ENCODE peak calls at places on chromosomes 12 and 14, in five cellular contexts. B is psoas muscle, D is fibroblast of lung, V is astrocyte of the spinal cord, W is endothelial cell of umbilical vein. X is an unnamed sample.

GRCh38 chr12:51636581-51636980 is 45.5 kb downstream of the SCN8A start:
- DNase-seq in B (no peak), D (peak), V (no peak), W (no peak), X (peak)

GRCh38 chr14:100900837-100901390 is 2.6 kb downstream of the RTL1 start:
- DNase-seq in B (peak), D (no peak), V (no peak), W (peak), X (no peak)

GRCh38 chr14:68495101-68495637 is 297.7 kb downstream of the ZFP36L1 start:
- DNase-seq in B (no peak), D (no peak), V (no peak), W (peak), X (no peak)

GRCh38 chr12:115094163-115094816 is 410.3 kb upstream of the TBX3 start:
- DNase-seq in B (no peak), D (no peak), V (no peak), W (no peak), X (no peak)

GRCh38 chr14:93736378-93737014 is 51.8 kb downstream of the PRIMA1 start:
- DNase-seq in B (no peak), D (no peak), V (no peak), W (no peak), X (no peak)

GRCh38 chr12:19373569-19373968 is 65.7 kb upstream of the AEBP2 start:
- DNase-seq in B (no peak), D (peak), V (no peak), W (no peak), X (no peak)

GRCh38 chr12:27549801-27550652 is 26.0 kb downstream of the PPFIBP1 start:
- DNase-seq in B (peak), D (peak), V (peak), W (peak), X (peak)

GRCh38 chr12:118981285-118982201 is at the start of gene SRRM4:
- DNase-seq in B (peak), D (no peak), V (no peak), W (no peak), X (no peak)

GRCh38 chr12:51126297-51126696 is 42.9 kb upstream of the CSRNP2 start:
- DNase-seq in B (no peak), D (no peak), V (no peak), W (no peak), X (no peak)

GRCh38 chr12:91133871-91134270 is 22.6 kb upstream of the LUM start:
- DNase-seq in B (no peak), D (peak), V (peak), W (no peak), X (peak)

GRCh38 chr12:3004655-3005565 is 45.7 kb downstream of the TEAD4 start:
- DNase-seq in B (no peak), D (no peak), V (no peak), W (no peak), X (no peak)

GRCh38 chr12:62618948-62619347 is 152.3 kb downstream of the MON2 start:
- DNase-seq in B (no peak), D (no peak), V (no peak), W (peak), X (no peak)

GRCh38 chr12:109637341-109637740 is 63.7 kb downstream of the MVK start:
- DNase-seq in B (no peak), D (no peak), V (no peak), W (no peak), X (no peak)

GRCh38 chr12:72075891-72076557 is 137.4 kb downstream of the TPH2 start:
- DNase-seq in B (no peak), D (no peak), V (no peak), W (no peak), X (no peak)

GRCh38 chr14:77302926-77303325 is 17.8 kb downstream of the POMT2 start:
- DNase-seq in B (no peak), D (peak), V (peak), W (peak), X (no peak)

DNA sequence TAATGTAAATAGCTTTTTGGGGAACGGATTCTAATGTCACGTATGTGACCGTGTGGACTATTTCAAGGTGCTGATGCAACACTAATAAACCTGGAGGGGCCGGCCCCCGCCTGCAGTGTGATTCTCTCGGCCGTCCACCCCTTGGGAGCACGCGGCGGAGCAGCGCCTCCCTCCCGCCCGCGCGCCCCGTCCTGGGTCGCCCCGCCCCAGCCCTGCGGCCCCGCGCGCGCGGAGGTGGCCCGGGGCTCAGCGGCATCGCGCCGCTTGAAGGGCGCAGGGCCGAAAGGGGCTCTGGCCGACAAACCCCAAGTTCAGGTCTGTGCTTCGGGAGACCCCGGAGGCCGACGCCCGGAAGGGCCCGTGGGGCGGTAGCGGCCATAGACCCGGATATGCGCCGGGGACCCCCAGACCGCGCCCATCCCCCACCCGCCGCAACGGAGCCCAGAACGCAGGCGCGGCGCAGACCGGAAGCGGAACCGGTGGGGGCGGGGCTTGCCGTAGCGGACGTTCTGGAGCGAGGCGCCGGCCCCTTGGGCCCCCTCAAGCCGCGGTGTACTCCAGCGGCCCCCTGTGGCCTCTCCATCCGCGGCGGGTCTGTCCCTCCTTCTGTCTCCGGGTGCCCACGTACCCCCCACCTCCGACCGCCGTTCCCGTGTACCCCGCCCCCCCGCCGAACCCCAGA is at the start of gene TEX22:
- DNase-seq in B (peak), D (peak), V (peak), W (peak), X (no peak)
- TF ChIP-seq CTCF in B (peak), D (no peak), V (peak), W (no peak), X (no peak)

GRCh38 chr12:122245553-122245952 is 19.7 kb upstream of the DIABLO start:
- DNase-seq in B (no peak), D (no peak), V (no peak), W (no peak), X (no peak)

GRCh38 chr12:122238861-122239260 is 13.0 kb upstream of the DIABLO start:
- DNase-seq in B (no peak), D (no peak), V (no peak), W (no peak), X (no peak)

GRCh38 chr12:122244565-122245371 is 18.9 kb upstream of the DIABLO start:
- DNase-seq in B (no peak), D (no peak), V (no peak), W (no peak), X (no peak)

DNA sequence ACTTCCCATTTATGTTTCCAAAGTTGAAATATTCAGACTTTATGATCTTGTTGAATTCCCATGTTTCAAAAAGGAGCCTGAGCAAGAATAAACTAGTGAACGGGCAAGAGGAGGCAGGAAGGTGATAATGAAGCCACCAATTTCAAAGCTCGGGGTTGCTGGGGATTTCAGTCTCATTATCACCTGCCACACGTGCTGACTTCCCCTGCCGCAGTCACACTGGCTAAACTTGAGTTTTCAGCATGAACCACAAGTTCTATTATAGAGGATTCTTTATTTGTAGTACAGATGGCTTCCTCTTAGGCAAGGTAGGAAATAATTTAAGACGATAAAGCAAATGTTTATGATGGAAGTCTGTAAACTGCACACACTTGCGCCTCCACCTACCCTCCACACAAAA is 18.1 kb upstream of the DIABLO start:
- DNase-seq in B (no peak), D (no peak), V (no peak), W (no peak), X (no peak)
- H3K4me3 ChIP-seq in B (no peak), D (no peak), V (no peak), W (no peak), X (no peak)

DNA sequence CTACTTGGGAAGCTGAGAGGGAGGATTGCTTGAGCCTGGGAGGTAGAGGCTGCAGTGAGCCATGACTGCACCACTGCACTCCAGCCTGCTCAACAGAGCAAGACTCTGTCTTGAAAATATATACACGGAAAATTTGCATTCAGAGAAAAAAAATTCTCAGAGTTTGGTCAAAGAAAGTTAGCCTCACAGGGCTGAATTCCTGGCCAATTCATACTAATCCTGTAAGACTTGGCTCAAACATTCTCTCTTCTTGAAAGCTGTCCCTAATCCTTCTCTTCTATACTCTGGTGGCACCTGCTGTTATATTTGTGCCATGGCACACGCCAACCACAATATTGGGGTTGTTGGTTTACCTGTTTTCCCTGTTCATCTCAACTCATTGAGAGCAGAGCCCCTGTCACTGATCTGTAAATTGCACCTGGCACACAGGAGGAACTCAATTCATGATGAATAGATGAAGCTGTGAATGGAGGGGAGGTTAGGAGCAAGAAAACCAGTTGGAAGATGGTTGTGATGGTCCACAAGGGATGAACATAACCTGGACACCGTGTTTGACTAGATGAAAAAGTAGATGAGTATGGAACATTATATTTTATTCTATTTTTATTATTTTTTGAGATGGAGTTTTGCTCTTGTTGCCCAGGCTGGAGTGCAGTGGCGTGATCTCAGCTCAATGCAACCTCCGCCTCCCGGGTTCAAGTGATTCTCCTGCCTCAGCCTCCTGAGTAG is 36.8 kb upstream of the SPTSSA start:
- DNase-seq in B (no peak), D (peak), V (peak), W (peak), X (no peak)
- TF ChIP-seq CTCF in B (peak), D (peak), V (peak), W (no peak), X (peak)

DNA sequence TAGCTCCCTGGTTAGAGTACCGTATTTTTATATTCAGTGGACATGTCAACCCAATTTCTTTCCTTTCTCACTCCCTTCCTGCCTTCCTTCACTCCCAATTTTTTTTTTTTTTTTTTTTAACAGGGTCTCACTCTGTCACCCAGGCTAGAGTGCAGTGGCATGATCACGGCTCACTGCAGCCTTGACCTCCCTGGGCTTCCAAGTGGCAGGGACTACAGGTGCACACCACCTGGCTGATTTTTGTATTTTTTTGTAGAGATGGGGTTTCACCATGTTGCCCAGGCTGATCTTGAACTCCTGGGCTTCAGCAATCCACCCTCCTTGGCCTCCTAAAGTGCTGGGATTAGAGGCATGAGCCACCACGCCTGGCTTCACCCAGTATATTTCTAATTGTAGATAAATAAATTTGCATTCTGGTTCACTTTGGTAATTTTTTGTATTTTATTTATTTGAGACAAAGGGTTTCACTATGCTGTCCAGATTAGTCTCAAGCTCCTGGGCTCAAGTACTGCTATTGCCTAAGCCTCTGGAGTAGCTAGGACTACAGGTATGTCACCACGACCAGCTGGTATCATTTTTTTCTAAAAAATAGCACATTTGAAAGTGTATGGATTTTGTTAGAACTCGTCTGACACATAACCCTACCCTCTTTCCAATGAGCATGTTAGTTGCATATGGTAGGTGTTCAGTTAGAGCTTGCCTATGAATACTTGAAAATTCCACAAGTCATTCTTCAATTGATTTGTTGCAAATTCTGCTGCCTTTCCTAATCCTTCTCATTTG is 15.7 kb downstream of the SLC38A2 start:
- DNase-seq in B (no peak), D (no peak), V (no peak), W (no peak), X (no peak)
- H3K4me3 ChIP-seq in B (no peak), D (no peak), V (no peak), W (no peak), X (no peak)

DNA sequence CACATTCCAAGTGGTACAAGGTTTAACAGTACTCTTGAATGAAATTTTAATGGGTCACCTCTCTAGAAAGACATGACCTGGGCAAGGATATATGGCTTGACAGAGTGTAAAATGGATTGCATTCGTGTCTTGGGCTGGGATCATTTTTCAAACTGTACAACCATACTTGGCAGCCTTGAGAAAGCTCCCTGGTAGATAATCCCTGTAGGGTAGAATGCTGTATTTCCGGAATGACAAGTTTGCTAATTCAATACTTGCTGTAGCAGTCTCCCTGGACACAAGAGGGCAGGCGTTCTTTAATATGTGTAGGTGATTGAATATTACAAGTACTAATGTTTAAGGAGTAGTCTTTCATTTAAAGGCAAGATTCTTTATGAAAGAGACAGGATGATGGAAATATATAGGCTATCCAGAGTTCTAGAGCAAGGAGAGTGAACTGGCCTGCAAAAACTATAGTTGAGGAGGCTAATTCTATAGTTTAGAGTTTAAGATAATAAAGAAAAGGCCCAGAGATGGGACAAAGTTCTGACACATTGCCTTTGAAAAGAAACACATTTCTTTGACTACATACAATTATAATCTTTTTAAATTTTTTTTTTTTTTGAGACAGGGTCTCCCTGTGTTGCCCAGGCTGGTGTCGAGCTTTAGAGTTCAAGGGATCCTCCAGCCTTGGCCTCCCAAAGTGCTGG is 53.4 kb downstream of the PLBD1 start:
- DNase-seq in B (no peak), D (peak), V (peak), W (no peak), X (no peak)
- TF ChIP-seq CTCF in B (peak), D (no peak), V (peak), W (no peak), X (peak)

GRCh38 chr12:75481774-75482173 is 1.2 kb downstream of the GLIPR1 start:
- DNase-seq in B (no peak), D (peak), V (peak), W (no peak), X (no peak)
- H3K4me3 ChIP-seq in B (peak), D (peak), V (peak), W (peak), X (peak)

GRCh38 chr12:77189463-77189862 is 124.1 kb upstream of the E2F7 start:
- DNase-seq in B (no peak), D (peak), V (peak), W (no peak), X (no peak)
- TF ChIP-seq CTCF in B (no peak), D (no peak), V (no peak), W (no peak), X (no peak)

GRCh38 chr12:89345376-89345775 is 6.9 kb downstream of the DUSP6 start:
- DNase-seq in B (no peak), D (no peak), V (no peak), W (no peak), X (no peak)

GRCh38 chr12:89346741-89347324 is 5.5 kb downstream of the DUSP6 start:
- DNase-seq in B (no peak), D (peak), V (peak), W (peak), X (no peak)

GRCh38 chr12:89344862-89345202 is 7.5 kb downstream of the DUSP6 start:
- DNase-seq in B (no peak), D (no peak), V (no peak), W (peak), X (no peak)

GRCh38 chr12:89347325-89347829 is 4.9 kb downstream of the DUSP6 start:
- DNase-seq in B (no peak), D (no peak), V (no peak), W (no peak), X (no peak)

DNA sequence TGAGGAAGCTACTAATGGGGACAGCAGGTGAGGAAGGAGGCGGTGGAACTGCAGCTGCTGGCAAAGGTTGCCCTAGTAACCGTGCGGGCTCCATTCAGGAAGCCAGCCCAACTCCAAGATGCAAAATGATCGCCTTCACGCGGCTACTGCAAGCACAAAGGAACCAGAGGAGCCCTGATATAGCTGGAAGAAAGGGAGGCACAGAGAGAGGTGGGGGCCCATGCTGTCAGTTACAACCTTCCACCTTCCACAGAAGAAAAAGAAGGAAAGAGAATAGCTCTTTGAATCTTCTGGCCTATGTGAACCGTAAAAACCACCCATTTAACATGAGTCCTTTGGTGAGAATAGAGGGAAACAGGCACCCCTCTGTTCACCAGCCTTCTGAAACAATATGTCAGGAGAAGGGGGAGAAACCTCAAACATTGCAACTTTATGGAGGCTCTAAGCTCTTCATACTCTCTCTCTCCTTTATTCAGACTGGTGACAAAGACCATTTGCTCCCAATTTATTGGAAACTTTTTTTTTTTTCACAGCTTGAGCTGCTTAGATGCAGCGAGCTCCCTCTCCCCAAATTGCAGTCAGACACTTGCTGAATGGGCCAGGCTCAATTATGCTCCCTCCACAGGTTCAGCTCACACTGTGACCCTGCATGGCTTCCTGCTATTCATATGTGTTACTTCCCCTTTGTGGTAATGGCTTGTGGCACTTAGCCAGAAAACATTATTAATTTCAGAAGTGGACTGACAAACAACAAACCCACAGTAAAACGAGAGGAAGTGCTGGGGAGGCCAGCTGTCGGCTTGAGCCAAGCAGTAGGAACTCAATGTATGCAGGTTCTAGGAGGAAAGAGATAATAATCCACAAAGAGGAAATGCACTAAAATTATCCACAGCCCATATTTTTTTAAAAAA is 6.2 kb downstream of the DUSP6 start:
- DNase-seq in B (peak), D (peak), V (peak), W (peak), X (no peak)
- H3K4me3 ChIP-seq in B (peak), D (no peak), V (no peak), W (peak), X (no peak)

DNA sequence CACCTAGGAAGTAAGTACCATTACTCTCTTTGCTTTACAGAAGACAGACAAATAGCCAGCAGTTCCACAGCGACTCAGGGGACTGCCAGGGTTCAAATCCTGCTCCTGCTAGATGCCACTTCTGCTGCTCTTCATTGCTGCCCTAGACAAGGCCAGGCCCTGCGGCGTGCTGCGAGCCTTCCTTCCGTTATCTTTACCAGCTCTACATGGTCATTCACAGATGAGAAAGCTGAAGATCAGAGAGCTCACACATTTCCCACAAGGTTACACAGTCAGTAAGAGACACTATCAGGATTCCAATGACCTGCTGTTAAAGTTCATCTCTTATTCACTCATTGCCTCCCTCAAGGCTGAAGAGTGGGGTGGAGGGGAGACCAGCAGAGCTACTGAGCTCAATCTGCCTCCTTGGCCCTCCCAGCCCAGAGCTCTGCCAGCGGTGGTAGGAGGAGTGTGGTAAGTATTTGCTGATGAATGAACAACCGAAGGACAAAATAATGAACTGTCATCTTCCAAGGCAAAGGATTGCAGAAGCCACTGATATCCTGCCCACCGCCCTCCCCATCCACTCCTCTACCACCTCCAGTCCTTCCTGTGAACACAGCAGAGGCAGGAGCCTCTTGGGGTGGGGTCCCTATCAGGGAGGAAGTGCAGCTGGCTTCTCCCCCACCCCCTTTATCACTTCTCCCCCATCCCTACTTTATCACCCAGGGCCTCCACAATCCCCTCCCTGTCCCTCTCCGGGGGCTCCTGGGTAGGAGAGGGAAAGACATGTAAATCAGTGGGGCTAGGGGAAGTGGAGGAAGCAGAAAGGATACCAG is 14.7 kb upstream of the HDAC7 start:
- DNase-seq in B (no peak), D (no peak), V (no peak), W (no peak), X (no peak)
- TF ChIP-seq CTCF in B (no peak), D (no peak), V (no peak), W (no peak), X (no peak)